ENCODE peak calls at places on chromosomes 2 and 18, in eight cellular contexts. One of them, this sample, is unnamed. For H3K4me1 and H3K36me3, the result is how much of the 10 kb centered on the place peaks cover.

GRCh38 chr2:50347355-50348044 is 684.4 kb downstream of the NRXN1 start:
- DNase-seq in keratinocyte: no peak
- DNase-seq in sigmoid colon: peak
- DNase-seq in mesendoderm: peak
- DNase-seq in aorta: no peak
- DNase-seq in tibial nerve: no peak
- DNase-seq in colonic mucosa: no peak
- DNase-seq in psoas muscle: no peak
- DNase-seq in this sample: no peak

GRCh38 chr2:42764901-42765300 is 966 bp upstream of the OXER1 start:
- DNase-seq in keratinocyte: no peak
- DNase-seq in sigmoid colon: no peak
- DNase-seq in mesendoderm: no peak
- DNase-seq in aorta: no peak
- DNase-seq in tibial nerve: no peak
- DNase-seq in colonic mucosa: no peak
- DNase-seq in psoas muscle: no peak
- DNase-seq in this sample: no peak

GRCh38 chr2:86631846-86632485 is 8.3 kb upstream of the RNF103 start:
- DNase-seq in keratinocyte: no peak
- DNase-seq in sigmoid colon: no peak
- DNase-seq in mesendoderm: peak
- DNase-seq in aorta: no peak
- DNase-seq in tibial nerve: no peak
- DNase-seq in colonic mucosa: no peak
- DNase-seq in psoas muscle: no peak
- DNase-seq in this sample: no peak

GRCh38 chr2:144479138-144479537 is 40.8 kb downstream of the ZEB2 start:
- DNase-seq in keratinocyte: no peak
- DNase-seq in sigmoid colon: no peak
- DNase-seq in mesendoderm: peak
- DNase-seq in aorta: no peak
- DNase-seq in tibial nerve: no peak
- DNase-seq in colonic mucosa: no peak
- DNase-seq in psoas muscle: no peak
- DNase-seq in this sample: no peak

GRCh38 chr2:169734172-169734847 is 678 bp downstream of the KLHL23 start:
- DNase-seq in keratinocyte: no peak
- DNase-seq in sigmoid colon: no peak
- DNase-seq in mesendoderm: peak
- DNase-seq in aorta: no peak
- DNase-seq in tibial nerve: no peak
- DNase-seq in colonic mucosa: peak
- DNase-seq in psoas muscle: peak
- DNase-seq in this sample: no peak

GRCh38 chr2:175854149-175854548 is 147.9 kb downstream of the LNPK start:
- DNase-seq in keratinocyte: no peak
- DNase-seq in sigmoid colon: no peak
- DNase-seq in mesendoderm: no peak
- DNase-seq in aorta: no peak
- DNase-seq in tibial nerve: no peak
- DNase-seq in colonic mucosa: no peak
- DNase-seq in psoas muscle: no peak
- DNase-seq in this sample: no peak

GRCh38 chr2:173948827-173949226 is 16.3 kb downstream of the SP3 start:
- DNase-seq in keratinocyte: no peak
- DNase-seq in sigmoid colon: no peak
- DNase-seq in mesendoderm: no peak
- DNase-seq in aorta: no peak
- DNase-seq in tibial nerve: no peak
- DNase-seq in colonic mucosa: no peak
- DNase-seq in psoas muscle: no peak
- DNase-seq in this sample: no peak

GRCh38 chr18:41338341-41338740 is 616.7 kb upstream of the PIK3C3 start:
- DNase-seq in keratinocyte: no peak
- DNase-seq in sigmoid colon: no peak
- DNase-seq in mesendoderm: no peak
- DNase-seq in aorta: no peak
- DNase-seq in tibial nerve: no peak
- DNase-seq in colonic mucosa: no peak
- DNase-seq in psoas muscle: no peak
- DNase-seq in this sample: no peak

GRCh38 chr2:84865181-84865783 is 15.6 kb downstream of the TRABD2A start:
- DNase-seq in keratinocyte: no peak
- DNase-seq in sigmoid colon: no peak
- DNase-seq in mesendoderm: no peak
- DNase-seq in aorta: no peak
- DNase-seq in tibial nerve: no peak
- DNase-seq in colonic mucosa: no peak
- DNase-seq in psoas muscle: no peak
- DNase-seq in this sample: no peak

GRCh38 chr2:231926180-231926741 is at the start of gene NPPC:
- DNase-seq in keratinocyte: no peak
- DNase-seq in sigmoid colon: peak
- DNase-seq in mesendoderm: peak
- DNase-seq in aorta: peak
- DNase-seq in tibial nerve: no peak
- DNase-seq in colonic mucosa: peak
- DNase-seq in psoas muscle: peak
- DNase-seq in this sample: peak

GRCh38 chr2:118059919-118060478 is 28.3 kb upstream of the INSIG2 start:
- DNase-seq in keratinocyte: no peak
- DNase-seq in sigmoid colon: no peak
- DNase-seq in mesendoderm: no peak
- DNase-seq in aorta: no peak
- DNase-seq in tibial nerve: no peak
- DNase-seq in colonic mucosa: no peak
- DNase-seq in psoas muscle: no peak
- DNase-seq in this sample: peak

GRCh38 chr2:160104115-160104514 is 41.7 kb upstream of the PLA2R1 start:
- DNase-seq in keratinocyte: no peak
- DNase-seq in sigmoid colon: no peak
- DNase-seq in mesendoderm: no peak
- DNase-seq in aorta: no peak
- DNase-seq in tibial nerve: no peak
- DNase-seq in colonic mucosa: no peak
- DNase-seq in psoas muscle: no peak
- DNase-seq in this sample: no peak

GRCh38 chr18:62663731-62664336 is 51.5 kb upstream of the PHLPP1 start:
- DNase-seq in keratinocyte: peak
- DNase-seq in sigmoid colon: no peak
- DNase-seq in mesendoderm: peak
- DNase-seq in aorta: no peak
- DNase-seq in tibial nerve: no peak
- DNase-seq in colonic mucosa: no peak
- DNase-seq in psoas muscle: no peak
- DNase-seq in this sample: peak

GRCh38 chr2:63058149-63058741 is 7.6 kb downstream of the OTX1 start:
- DNase-seq in keratinocyte: no peak
- DNase-seq in sigmoid colon: no peak
- DNase-seq in mesendoderm: peak
- DNase-seq in aorta: no peak
- DNase-seq in tibial nerve: no peak
- DNase-seq in colonic mucosa: no peak
- DNase-seq in psoas muscle: peak
- DNase-seq in this sample: no peak

GRCh38 chr2:55936351-55936750 is 12.8 kb upstream of the EFEMP1 start:
- DNase-seq in keratinocyte: no peak
- DNase-seq in sigmoid colon: no peak
- DNase-seq in mesendoderm: no peak
- DNase-seq in aorta: no peak
- DNase-seq in tibial nerve: no peak
- DNase-seq in colonic mucosa: no peak
- DNase-seq in psoas muscle: no peak
- DNase-seq in this sample: no peak

GRCh38 chr2:220786216-220786615 is 785.9 kb downstream of the EPHA4 start:
- DNase-seq in keratinocyte: peak
- DNase-seq in sigmoid colon: no peak
- DNase-seq in mesendoderm: no peak
- DNase-seq in aorta: no peak
- DNase-seq in tibial nerve: no peak
- DNase-seq in colonic mucosa: no peak
- DNase-seq in psoas muscle: no peak
- DNase-seq in this sample: no peak

GRCh38 chr2:234836251-234836650 is 115.6 kb upstream of the SH3BP4 start:
- DNase-seq in keratinocyte: no peak
- DNase-seq in sigmoid colon: no peak
- DNase-seq in mesendoderm: no peak
- DNase-seq in aorta: no peak
- DNase-seq in tibial nerve: no peak
- DNase-seq in colonic mucosa: no peak
- DNase-seq in psoas muscle: no peak
- DNase-seq in this sample: no peak

GRCh38 chr2:167678158-167678557 is 569.2 kb downstream of the STK39 start:
- DNase-seq in keratinocyte: no peak
- DNase-seq in sigmoid colon: no peak
- DNase-seq in mesendoderm: no peak
- DNase-seq in aorta: no peak
- DNase-seq in tibial nerve: no peak
- DNase-seq in colonic mucosa: no peak
- DNase-seq in psoas muscle: no peak
- DNase-seq in this sample: no peak

GRCh38 chr2:128374711-128375413 is 56.2 kb upstream of the HS6ST1 start:
- DNase-seq in keratinocyte: no peak
- DNase-seq in sigmoid colon: no peak
- DNase-seq in mesendoderm: no peak
- DNase-seq in aorta: no peak
- DNase-seq in tibial nerve: no peak
- DNase-seq in colonic mucosa: no peak
- DNase-seq in psoas muscle: no peak
- DNase-seq in this sample: no peak

GRCh38 chr2:76599732-76600368 is 889.1 kb upstream of the GCFC2 start:
- DNase-seq in keratinocyte: no peak
- DNase-seq in sigmoid colon: no peak
- DNase-seq in mesendoderm: peak
- DNase-seq in aorta: no peak
- DNase-seq in tibial nerve: peak
- DNase-seq in colonic mucosa: peak
- DNase-seq in psoas muscle: peak
- DNase-seq in this sample: peak

GRCh38 chr2:158990397-158991209 is 22.2 kb downstream of the TANC1 start:
- DNase-seq in keratinocyte: peak
- DNase-seq in sigmoid colon: no peak
- DNase-seq in mesendoderm: peak
- DNase-seq in aorta: no peak
- DNase-seq in tibial nerve: no peak
- DNase-seq in colonic mucosa: no peak
- DNase-seq in psoas muscle: no peak
- DNase-seq in this sample: no peak

GRCh38 chr2:217279571-217279970 is 419.7 kb upstream of the TNP1 start:
- DNase-seq in keratinocyte: no peak
- DNase-seq in sigmoid colon: no peak
- DNase-seq in mesendoderm: no peak
- DNase-seq in aorta: no peak
- DNase-seq in tibial nerve: no peak
- DNase-seq in colonic mucosa: no peak
- DNase-seq in psoas muscle: no peak
- DNase-seq in this sample: peak

GRCh38 chr2:175834472-175834871 is 167.6 kb downstream of the LNPK start:
- DNase-seq in keratinocyte: no peak
- DNase-seq in sigmoid colon: no peak
- DNase-seq in mesendoderm: no peak
- DNase-seq in aorta: no peak
- DNase-seq in tibial nerve: no peak
- DNase-seq in colonic mucosa: no peak
- DNase-seq in psoas muscle: no peak
- DNase-seq in this sample: no peak

DNA sequence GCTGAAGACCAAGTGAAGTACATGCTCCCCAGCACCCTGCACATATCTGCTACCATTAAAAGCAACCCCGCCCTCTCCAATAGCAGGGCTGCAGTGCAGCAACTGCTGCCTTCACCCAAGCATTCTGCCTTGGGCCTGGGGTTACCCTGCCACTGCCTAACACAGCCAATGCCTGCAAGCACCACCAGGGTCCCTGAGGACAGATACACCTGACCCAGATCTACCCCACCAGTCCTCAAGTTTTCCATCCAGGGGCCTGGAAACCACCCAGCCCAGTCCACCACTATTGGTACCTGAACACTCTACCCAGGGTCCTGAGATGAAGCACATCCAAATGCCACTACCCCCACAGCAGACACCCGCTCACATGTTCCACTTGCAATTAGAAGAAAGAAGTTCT is 181.1 kb upstream of the RBBP8 start:
- DNase-seq in keratinocyte: no peak
- DNase-seq in sigmoid colon: no peak
- DNase-seq in mesendoderm: no peak
- DNase-seq in aorta: no peak
- DNase-seq in tibial nerve: no peak
- DNase-seq in colonic mucosa: no peak
- DNase-seq in psoas muscle: no peak
- DNase-seq in this sample: no peak
- H3K4me1 ChIP-seq in keratinocyte: under half
- H3K4me1 ChIP-seq in sigmoid colon: under half
- H3K4me1 ChIP-seq in mesendoderm: under half
- H3K4me1 ChIP-seq in aorta: under half
- H3K4me1 ChIP-seq in tibial nerve: under half
- H3K4me1 ChIP-seq in colonic mucosa: under half
- H3K4me1 ChIP-seq in psoas muscle: under half
- H3K4me1 ChIP-seq in this sample: under half

GRCh38 chr2:5914831-5915611 is 222.8 kb downstream of the SOX11 start:
- DNase-seq in keratinocyte: no peak
- DNase-seq in sigmoid colon: no peak
- DNase-seq in mesendoderm: peak
- DNase-seq in aorta: peak
- DNase-seq in tibial nerve: no peak
- DNase-seq in colonic mucosa: no peak
- DNase-seq in psoas muscle: peak
- DNase-seq in this sample: no peak
- H3K27ac ChIP-seq in keratinocyte: no peak
- H3K27ac ChIP-seq in sigmoid colon: no peak
- H3K27ac ChIP-seq in mesendoderm: peak
- H3K27ac ChIP-seq in aorta: no peak
- H3K27ac ChIP-seq in tibial nerve: no peak
- H3K27ac ChIP-seq in colonic mucosa: no peak
- H3K27ac ChIP-seq in psoas muscle: peak
- H3K27ac ChIP-seq in this sample: no peak

DNA sequence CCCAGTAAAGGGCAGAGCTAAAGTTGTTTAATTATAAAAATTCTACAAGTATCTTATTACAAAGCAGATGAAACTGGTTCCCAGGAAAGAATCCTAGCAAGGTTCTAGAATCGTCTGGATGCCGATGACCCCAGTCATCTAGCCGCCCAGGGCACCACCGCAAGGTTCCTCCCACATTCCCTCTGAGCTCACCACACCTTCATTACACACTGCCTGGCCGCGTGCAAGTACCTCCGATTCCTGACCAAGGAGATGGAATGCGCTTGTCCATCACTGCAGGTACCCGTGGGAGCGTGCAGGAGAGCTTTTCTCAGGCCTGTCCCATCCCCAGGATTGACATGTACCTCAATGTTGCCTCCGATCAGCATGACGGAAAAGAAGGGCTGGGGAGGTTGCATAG is 158.5 kb downstream of the LAMA1 start:
- DNase-seq in keratinocyte: no peak
- DNase-seq in sigmoid colon: no peak
- DNase-seq in mesendoderm: no peak
- DNase-seq in aorta: no peak
- DNase-seq in tibial nerve: no peak
- DNase-seq in colonic mucosa: no peak
- DNase-seq in psoas muscle: no peak
- DNase-seq in this sample: no peak
- H3K36me3 ChIP-seq in keratinocyte: under half
- H3K36me3 ChIP-seq in sigmoid colon: under half
- H3K36me3 ChIP-seq in mesendoderm: under half
- H3K36me3 ChIP-seq in aorta: under half
- H3K36me3 ChIP-seq in tibial nerve: under half
- H3K36me3 ChIP-seq in colonic mucosa: under half
- H3K36me3 ChIP-seq in psoas muscle: under half
- H3K36me3 ChIP-seq in this sample: under half

GRCh38 chr2:172449916-172450550 is 22.6 kb downstream of the ITGA6 start:
- DNase-seq in keratinocyte: no peak
- DNase-seq in sigmoid colon: no peak
- DNase-seq in mesendoderm: no peak
- DNase-seq in aorta: no peak
- DNase-seq in tibial nerve: no peak
- DNase-seq in colonic mucosa: peak
- DNase-seq in psoas muscle: no peak
- DNase-seq in this sample: peak
- H3K4me1 ChIP-seq in keratinocyte: half or more
- H3K4me1 ChIP-seq in sigmoid colon: under half
- H3K4me1 ChIP-seq in mesendoderm: under half
- H3K4me1 ChIP-seq in aorta: under half
- H3K4me1 ChIP-seq in tibial nerve: half or more
- H3K4me1 ChIP-seq in colonic mucosa: under half
- H3K4me1 ChIP-seq in psoas muscle: under half
- H3K4me1 ChIP-seq in this sample: under half